ENCODE peak calls at places on chromosomes 11 and 22, in seven cellular contexts. D is central memory CD8-positive, alpha-beta T cell; F is mammary epithelial cell; M is pons; E is non-pigmented ciliary epithelial cell; W is GM10248; G is kidney tubule cell. Z is an unnamed sample.
A peak's percentile ranks its signal among the peaks of the same experiment; 100 is the strongest.

GRCh38 chr11:13278620-13279486 is 1.3 kb downstream of the BMAL1 start:
- DNase-seq in D (no peak), F (no peak), M (no peak), E (no peak), W (no peak), G (peak; percentile 13), Z (peak; percentile 33)

GRCh38 chr11:118939948-118940598 is 14.3 kb upstream of the BCL9L start:
- DNase-seq in D (no peak), F (no peak), M (no peak), E (no peak), W (peak; percentile 70), G (peak; percentile 61), Z (no peak)

GRCh38 chr11:102323542-102324261 is 6.4 kb downstream of the BIRC3 start:
- DNase-seq in D (no peak), F (peak; percentile 57), M (no peak), E (no peak), W (no peak), G (peak; percentile 62), Z (no peak)

GRCh38 chr11:82818399-82819043 is 81.7 kb downstream of the PRCP start:
- DNase-seq in D (no peak), F (no peak), M (no peak), E (no peak), W (no peak), G (no peak), Z (no peak)

GRCh38 chr11:45061641-45062040 is 84.8 kb upstream of the PRDM11 start:
- DNase-seq in D (no peak), F (no peak), M (no peak), E (no peak), W (no peak), G (no peak), Z (no peak)

GRCh38 chr22:35552186-35552842 is 11.7 kb downstream of the RASD2 start:
- DNase-seq in D (peak; percentile 55), F (no peak), M (no peak), E (no peak), W (peak; percentile 85), G (no peak), Z (no peak)

GRCh38 chr22:22161924-22162851 is 82.4 kb upstream of the VPREB1 start:
- DNase-seq in D (no peak), F (no peak), M (no peak), E (no peak), W (peak; percentile 81), G (no peak), Z (no peak)

GRCh38 chr11:41665633-41666032 is 206.2 kb upstream of the LRRC4C start:
- DNase-seq in D (no peak), F (no peak), M (no peak), E (no peak), W (no peak), G (no peak), Z (no peak)

GRCh38 chr22:17726561-17727243 is 47.6 kb downstream of the BID start:
- DNase-seq in D (no peak), F (no peak), M (no peak), E (no peak), W (no peak), G (peak; percentile 43), Z (peak; percentile 87)

GRCh38 chr22:48431014-48431413 is 1396.7 kb downstream of the BRD1 start:
- DNase-seq in D (no peak), F (no peak), M (no peak), E (no peak), W (no peak), G (no peak), Z (no peak)

GRCh38 chr11:33445761-33446161 is 188.6 kb downstream of the HIPK3 start:
- DNase-seq in D (no peak), F (no peak), M (no peak), E (peak; percentile 50), W (no peak), G (peak; percentile 69), Z (peak; percentile 19)

GRCh38 chr22:45194686-45195085 is 31.0 kb downstream of the NUP50 start:
- DNase-seq in D (no peak), F (no peak), M (no peak), E (no peak), W (no peak), G (no peak), Z (no peak)